ENCODE peak calls at places on chromosomes 7 and 10, in nine cellular contexts. O is kidney tubule cell; B is ELR; C is T-cell; Z is foreskin melanocyte; G is stimulated activated CD8-positive, alpha-beta memory T cell treated with anti-CD3 and anti-CD28 coated beads, Interleukin-12 subunit alpha, Interleukin-12 subunit beta, amount 100 ng/mL, for 1 hour; Q is RPMI7951; F is stimulated activated CD4-positive, alpha-beta T cell treated with anti-CD3 and anti-CD28 coated beads, Interleukin-1b, Interleukin-23, amount 100 ng/mL, for 1 hour; N is cerebellum. U is an unnamed sample.

GRCh38 chr7:105988277-105988676 is 25.2 kb downstream of the CDHR3 start:
- DNase-seq in O (peak), B (no peak), C (no peak), Z (no peak), G (no peak), Q (no peak), F (no peak), N (no peak), U (no peak)

GRCh38 chr10:53675201-53675600 is 902.6 kb upstream of the MBL2 start:
- DNase-seq in O (no peak), B (no peak), C (no peak), Z (no peak), G (no peak), Q (no peak), F (no peak), N (no peak), U (no peak)

GRCh38 chr7:105808703-105809590 is 67.5 kb downstream of the ATXN7L1 start:
- DNase-seq in O (peak), B (peak), C (peak), Z (peak), G (peak), Q (peak), F (peak), N (no peak), U (peak)

GRCh38 chr7:19442016-19442785 is 266.6 kb downstream of the POLR1F start:
- DNase-seq in O (peak), B (peak), C (no peak), Z (peak), G (no peak), Q (peak), F (no peak), N (no peak), U (no peak)

GRCh38 chr10:48271323-48271722 is 3.2 kb downstream of the FRMPD2 start:
- DNase-seq in O (no peak), B (no peak), C (no peak), Z (no peak), G (no peak), Q (no peak), F (no peak), N (no peak), U (no peak)

GRCh38 chr7:16989883-16990413 is 108.2 kb upstream of the AGR3 start:
- DNase-seq in O (peak), B (peak), C (no peak), Z (peak), G (no peak), Q (peak), F (no peak), N (no peak), U (no peak)

GRCh38 chr10:71771821-71772617 is 1.3 kb downstream of the VSIR start:
- DNase-seq in O (peak), B (peak), C (no peak), Z (no peak), G (peak), Q (peak), F (no peak), N (no peak), U (no peak)

GRCh38 chr10:46558141-46558410 is 1.6 kb upstream of the GPRIN2 start:
- DNase-seq in O (no peak), B (no peak), C (no peak), Z (no peak), G (no peak), Q (no peak), F (no peak), N (no peak), U (no peak)

GRCh38 chr10:53601260-53601875 is 828.8 kb upstream of the MBL2 start:
- DNase-seq in O (peak), B (peak), C (no peak), Z (peak), G (no peak), Q (peak), F (no peak), N (peak), U (peak)

GRCh38 chr7:37128644-37129043 is 320.0 kb downstream of the ELMO1 start:
- DNase-seq in O (no peak), B (no peak), C (no peak), Z (peak), G (no peak), Q (no peak), F (no peak), N (no peak), U (no peak)

GRCh38 chr10:45471531-45472310 is 97.7 kb downstream of the ALOX5 start:
- DNase-seq in O (peak), B (no peak), C (no peak), Z (no peak), G (no peak), Q (no peak), F (no peak), N (no peak), U (no peak)

GRCh38 chr7:64685741-64686140 is 19.8 kb downstream of the ZNF107 start:
- DNase-seq in O (no peak), B (no peak), C (no peak), Z (no peak), G (no peak), Q (no peak), F (no peak), N (no peak), U (no peak)

GRCh38 chr10:66833023-66833422 is 92.8 kb upstream of the LRRTM3 start:
- DNase-seq in O (peak), B (no peak), C (no peak), Z (no peak), G (no peak), Q (no peak), F (no peak), N (no peak), U (no peak)

GRCh38 chr7:30163231-30163894 is 28.6 kb downstream of the MTURN start:
- DNase-seq in O (no peak), B (peak), C (peak), Z (peak), G (no peak), Q (peak), F (no peak), N (no peak), U (peak)

GRCh38 chr7:135390829-135391228 is 119.1 kb downstream of the CNOT4 start:
- DNase-seq in O (no peak), B (no peak), C (no peak), Z (no peak), G (no peak), Q (no peak), F (no peak), N (no peak), U (no peak)

GRCh38 chr10:91247360-91248111 is 27.1 kb downstream of the PCGF5 start:
- DNase-seq in O (no peak), B (no peak), C (no peak), Z (no peak), G (no peak), Q (peak), F (no peak), N (no peak), U (no peak)

GRCh38 chr10:26682926-26683325 is 14.6 kb upstream of the PDSS1 start:
- DNase-seq in O (no peak), B (no peak), C (no peak), Z (no peak), G (no peak), Q (no peak), F (no peak), N (no peak), U (no peak)

GRCh38 chr7:45885264-45885882 is 2.9 kb upstream of the IGFBP1 start:
- DNase-seq in O (peak), B (peak), C (no peak), Z (no peak), G (no peak), Q (peak), F (no peak), N (no peak), U (no peak)

GRCh38 chr10:67618116-67618515 is 77.9 kb downstream of the CTNNA3 start:
- DNase-seq in O (peak), B (peak), C (no peak), Z (no peak), G (no peak), Q (no peak), F (no peak), N (no peak), U (no peak)

GRCh38 chr10:35306852-35307251 is 29.5 kb upstream of the CCNY start:
- DNase-seq in O (peak), B (peak), C (no peak), Z (no peak), G (no peak), Q (peak), F (no peak), N (no peak), U (no peak)

GRCh38 chr10:110399163-110400094 is 94.7 kb upstream of the SMNDC1 start:
- DNase-seq in O (peak), B (peak), C (no peak), Z (peak), G (no peak), Q (peak), F (no peak), N (no peak), U (peak)

GRCh38 chr7:2760098-2760889 is 72.3 kb downstream of the AMZ1 start:
- DNase-seq in O (peak), B (peak), C (no peak), Z (no peak), G (no peak), Q (peak), F (no peak), N (no peak), U (no peak)

GRCh38 chr7:105156731-105157130 is 142.7 kb downstream of the KMT2E start:
- DNase-seq in O (no peak), B (no peak), C (no peak), Z (no peak), G (no peak), Q (no peak), F (no peak), N (no peak), U (no peak)

GRCh38 chr10:113268186-113268585 is 284.7 kb upstream of the HABP2 start:
- DNase-seq in O (no peak), B (peak), C (no peak), Z (no peak), G (no peak), Q (peak), F (no peak), N (no peak), U (no peak)

GRCh38 chr10:45409782-45410181 is 35.8 kb downstream of the ALOX5 start:
- DNase-seq in O (no peak), B (no peak), C (no peak), Z (no peak), G (no peak), Q (no peak), F (no peak), N (no peak), U (no peak)

GRCh38 chr7:64611717-64612116 is 48.8 kb upstream of the ZNF680 start:
- DNase-seq in O (no peak), B (no peak), C (no peak), Z (no peak), G (no peak), Q (no peak), F (no peak), N (no peak), U (no peak)

GRCh38 chr7:24034251-24034650 is 249.7 kb upstream of the NPY start:
- DNase-seq in O (no peak), B (no peak), C (no peak), Z (no peak), G (no peak), Q (no peak), F (no peak), N (no peak), U (no peak)

GRCh38 chr7:44541876-44542610 is 913 bp upstream of the NPC1L1 start:
- DNase-seq in O (no peak), B (no peak), C (no peak), Z (no peak), G (no peak), Q (no peak), F (no peak), N (no peak), U (no peak)

GRCh38 chr10:29689001-29689400 is 54.2 kb upstream of the SVIL start:
- DNase-seq in O (peak), B (peak), C (no peak), Z (peak), G (no peak), Q (peak), F (no peak), N (no peak), U (peak)

GRCh38 chr7:130387628-130388403 is 7.5 kb downstream of the CPA1 start:
- DNase-seq in O (no peak), B (no peak), C (no peak), Z (no peak), G (no peak), Q (peak), F (no peak), N (no peak), U (no peak)

GRCh38 chr10:72263613-72264241 is 10.0 kb upstream of the DDIT4 start:
- DNase-seq in O (peak), B (no peak), C (peak), Z (no peak), G (no peak), Q (no peak), F (no peak), N (no peak), U (no peak)

GRCh38 chr10:123808873-123809272 is 82.7 kb downstream of the CPXM2 start:
- DNase-seq in O (peak), B (peak), C (no peak), Z (peak), G (no peak), Q (peak), F (no peak), N (no peak), U (peak)

GRCh38 chr7:108503112-108504026 is 22.6 kb downstream of the PNPLA8 start:
- DNase-seq in O (no peak), B (no peak), C (no peak), Z (no peak), G (no peak), Q (peak), F (no peak), N (peak), U (no peak)

GRCh38 chr7:100102950-100103840 is 1.8 kb downstream of the AP4M1 start:
- DNase-seq in O (no peak), B (peak), C (no peak), Z (no peak), G (no peak), Q (peak), F (no peak), N (no peak), U (no peak)

GRCh38 chr10:25808372-25808771 is 125.7 kb upstream of the MYO3A start:
- DNase-seq in O (peak), B (no peak), C (no peak), Z (no peak), G (no peak), Q (no peak), F (no peak), N (no peak), U (no peak)

GRCh38 chr10:42836771-42837468 is 54.3 kb downstream of the BMS1 start:
- DNase-seq in O (peak), B (no peak), C (no peak), Z (no peak), G (no peak), Q (no peak), F (no peak), N (no peak), U (no peak)

GRCh38 chr7:111732923-111733322 is 170.6 kb upstream of the IMMP2L start:
- DNase-seq in O (no peak), B (no peak), C (no peak), Z (no peak), G (no peak), Q (no peak), F (no peak), N (no peak), U (no peak)

GRCh38 chr10:130479146-130479545 is 343.0 kb downstream of the GLRX3 start:
- DNase-seq in O (no peak), B (no peak), C (no peak), Z (no peak), G (no peak), Q (no peak), F (no peak), N (no peak), U (no peak)

GRCh38 chr7:128347573-128348147 is 4.0 kb upstream of the RBM28 start:
- DNase-seq in O (peak), B (peak), C (no peak), Z (peak), G (no peak), Q (peak), F (peak), N (no peak), U (no peak)

U was measured in glomerular endothelial cell.